ENCODE peak calls at places on chromosomes 4 and X, in five cellular contexts. One of them, this sample, is unnamed.
A peak's percentile ranks its signal among the peaks of the same experiment; 100 is the strongest.

GRCh38 chrX:16743604-16744325 is 24.4 kb downstream of the SYAP1 start:
- DNase-seq in fibroblast of lung: peak; percentile 90
- DNase-seq in neural progenitor cell: no peak
- DNase-seq in astrocyte: peak; percentile 87
- DNase-seq in Karpas-422: no peak
- DNase-seq in this sample: no peak

GRCh38 chr4:47490550-47490949 is 5.5 kb downstream of the ATP10D start:
- DNase-seq in fibroblast of lung: peak; percentile 58
- DNase-seq in neural progenitor cell: peak; percentile 50
- DNase-seq in astrocyte: peak; percentile 31
- DNase-seq in Karpas-422: peak; percentile 79
- DNase-seq in this sample: peak; percentile 72

GRCh38 chrX:130171446-130172126 is at the start of gene RAB33A:
- DNase-seq in fibroblast of lung: peak; percentile 28
- DNase-seq in neural progenitor cell: peak; percentile 56
- DNase-seq in astrocyte: no peak
- DNase-seq in Karpas-422: peak; percentile 65
- DNase-seq in this sample: peak; percentile 75

GRCh38 chr4:168475745-168476144 is 4.5 kb downstream of the DDX60L start:
- DNase-seq in fibroblast of lung: peak; percentile 24
- DNase-seq in neural progenitor cell: peak; percentile 38
- DNase-seq in astrocyte: no peak
- DNase-seq in Karpas-422: no peak
- DNase-seq in this sample: peak; percentile 74

GRCh38 chr4:98284640-98285046 is 23.5 kb downstream of the RAP1GDS1 start:
- DNase-seq in fibroblast of lung: peak; percentile 35
- DNase-seq in neural progenitor cell: peak; percentile 59
- DNase-seq in astrocyte: peak; percentile 19
- DNase-seq in Karpas-422: no peak
- DNase-seq in this sample: peak; percentile 76

GRCh38 chrX:44462851-44463250 is 79.8 kb downstream of the FUNDC1 start:
- DNase-seq in fibroblast of lung: peak; percentile 53
- DNase-seq in neural progenitor cell: no peak
- DNase-seq in astrocyte: peak; percentile 51
- DNase-seq in Karpas-422: no peak
- DNase-seq in this sample: no peak

GRCh38 chr4:10019521-10020051 is 1.7 kb downstream of the SLC2A9 start:
- DNase-seq in fibroblast of lung: no peak
- DNase-seq in neural progenitor cell: no peak
- DNase-seq in astrocyte: no peak
- DNase-seq in Karpas-422: no peak
- DNase-seq in this sample: no peak

GRCh38 chr4:102318526-102318925 is 26.8 kb downstream of the SLC39A8 start:
- DNase-seq in fibroblast of lung: no peak
- DNase-seq in neural progenitor cell: no peak
- DNase-seq in astrocyte: no peak
- DNase-seq in Karpas-422: no peak
- DNase-seq in this sample: no peak

GRCh38 chrX:49712577-49712976 is 16.8 kb upstream of the PAGE1 start:
- DNase-seq in fibroblast of lung: no peak
- DNase-seq in neural progenitor cell: no peak
- DNase-seq in astrocyte: no peak
- DNase-seq in Karpas-422: no peak
- DNase-seq in this sample: no peak

GRCh38 chrX:21958888-21959287 is 18.4 kb downstream of the SMS start:
- DNase-seq in fibroblast of lung: no peak
- DNase-seq in neural progenitor cell: no peak
- DNase-seq in astrocyte: no peak
- DNase-seq in Karpas-422: no peak
- DNase-seq in this sample: peak; percentile 4

GRCh38 chr4:86633854-86634253 is 39.7 kb downstream of the PTPN13 start:
- DNase-seq in fibroblast of lung: no peak
- DNase-seq in neural progenitor cell: no peak
- DNase-seq in astrocyte: no peak
- DNase-seq in Karpas-422: no peak
- DNase-seq in this sample: no peak

GRCh38 chr4:174244441-174244840 is 39.0 kb downstream of the FBXO8 start:
- DNase-seq in fibroblast of lung: peak; percentile 36
- DNase-seq in neural progenitor cell: no peak
- DNase-seq in astrocyte: peak; percentile 22
- DNase-seq in Karpas-422: no peak
- DNase-seq in this sample: no peak

GRCh38 chr4:180695851-180696250 is 1547.4 kb upstream of the TENM3 start:
- DNase-seq in fibroblast of lung: peak; percentile 98
- DNase-seq in neural progenitor cell: no peak
- DNase-seq in astrocyte: peak; percentile 98
- DNase-seq in Karpas-422: no peak
- DNase-seq in this sample: no peak

GRCh38 chrX:153946910-153947769 is 2.7 kb upstream of the RENBP start:
- DNase-seq in fibroblast of lung: peak; percentile 62
- DNase-seq in neural progenitor cell: peak; percentile 85
- DNase-seq in astrocyte: peak; percentile 47
- DNase-seq in Karpas-422: peak; percentile 95
- DNase-seq in this sample: peak; percentile 90

GRCh38 chr4:65845169-65845568 is 174.9 kb upstream of the EPHA5 start:
- DNase-seq in fibroblast of lung: peak; percentile 10
- DNase-seq in neural progenitor cell: no peak
- DNase-seq in astrocyte: no peak
- DNase-seq in Karpas-422: no peak
- DNase-seq in this sample: no peak

GRCh38 chr4:45078201-45078600 is 351.8 kb upstream of the GNPDA2 start:
- DNase-seq in fibroblast of lung: peak; percentile 13
- DNase-seq in neural progenitor cell: no peak
- DNase-seq in astrocyte: no peak
- DNase-seq in Karpas-422: no peak
- DNase-seq in this sample: no peak

GRCh38 chr4:183996868-183997267 is 91.8 kb downstream of the STOX2 start:
- DNase-seq in fibroblast of lung: peak; percentile 66
- DNase-seq in neural progenitor cell: no peak
- DNase-seq in astrocyte: peak; percentile 53
- DNase-seq in Karpas-422: no peak
- DNase-seq in this sample: no peak

GRCh38 chrX:148609766-148610698 is 109.6 kb downstream of the AFF2 start:
- DNase-seq in fibroblast of lung: peak; percentile 29
- DNase-seq in neural progenitor cell: peak; percentile 62
- DNase-seq in astrocyte: no peak
- DNase-seq in Karpas-422: peak; percentile 74
- DNase-seq in this sample: peak; percentile 71

GRCh38 chr4:130825283-130825682 is 1729.3 kb downstream of the C4orf33 start:
- DNase-seq in fibroblast of lung: peak; percentile 1
- DNase-seq in neural progenitor cell: no peak
- DNase-seq in astrocyte: no peak
- DNase-seq in Karpas-422: no peak
- DNase-seq in this sample: no peak

GRCh38 chrX:123590842-123591491 is 141.9 kb downstream of the THOC2 start:
- DNase-seq in fibroblast of lung: peak; percentile 59
- DNase-seq in neural progenitor cell: no peak
- DNase-seq in astrocyte: peak; percentile 49
- DNase-seq in Karpas-422: no peak
- DNase-seq in this sample: no peak

GRCh38 chr4:477686-478085 is 21.3 kb downstream of the ZNF721 start:
- DNase-seq in fibroblast of lung: no peak
- DNase-seq in neural progenitor cell: no peak
- DNase-seq in astrocyte: no peak
- DNase-seq in Karpas-422: peak; percentile 53
- DNase-seq in this sample: no peak
- H3K9me3 ChIP-seq in fibroblast of lung: no peaks in the 10 kb centered on the region
- H3K9me3 ChIP-seq in neural progenitor cell: no peaks in the 10 kb centered on the region
- H3K9me3 ChIP-seq in astrocyte: no peaks in the 10 kb centered on the region
- H3K9me3 ChIP-seq in Karpas-422: peaks cover 8% of the 10 kb centered on the region
- H3K9me3 ChIP-seq in this sample: peaks cover 6% of the 10 kb centered on the region

GRCh38 chrX:40094041-40094899 is 3.5 kb downstream of the BCOR start:
- DNase-seq in fibroblast of lung: peak; percentile 59
- DNase-seq in neural progenitor cell: peak; percentile 89
- DNase-seq in astrocyte: no peak
- DNase-seq in Karpas-422: no peak
- DNase-seq in this sample: peak; percentile 90
- H3K9ac ChIP-seq in fibroblast of lung: peak overlapping the region; percentile 53
- H3K9ac ChIP-seq in neural progenitor cell: no peak overlapping the region
- H3K9ac ChIP-seq in astrocyte: peak overlapping the region; percentile 74
- H3K9ac ChIP-seq in Karpas-422: peak overlapping the region; percentile 73
- H3K9ac ChIP-seq in this sample: peak overlapping the region; percentile 20

DNA sequence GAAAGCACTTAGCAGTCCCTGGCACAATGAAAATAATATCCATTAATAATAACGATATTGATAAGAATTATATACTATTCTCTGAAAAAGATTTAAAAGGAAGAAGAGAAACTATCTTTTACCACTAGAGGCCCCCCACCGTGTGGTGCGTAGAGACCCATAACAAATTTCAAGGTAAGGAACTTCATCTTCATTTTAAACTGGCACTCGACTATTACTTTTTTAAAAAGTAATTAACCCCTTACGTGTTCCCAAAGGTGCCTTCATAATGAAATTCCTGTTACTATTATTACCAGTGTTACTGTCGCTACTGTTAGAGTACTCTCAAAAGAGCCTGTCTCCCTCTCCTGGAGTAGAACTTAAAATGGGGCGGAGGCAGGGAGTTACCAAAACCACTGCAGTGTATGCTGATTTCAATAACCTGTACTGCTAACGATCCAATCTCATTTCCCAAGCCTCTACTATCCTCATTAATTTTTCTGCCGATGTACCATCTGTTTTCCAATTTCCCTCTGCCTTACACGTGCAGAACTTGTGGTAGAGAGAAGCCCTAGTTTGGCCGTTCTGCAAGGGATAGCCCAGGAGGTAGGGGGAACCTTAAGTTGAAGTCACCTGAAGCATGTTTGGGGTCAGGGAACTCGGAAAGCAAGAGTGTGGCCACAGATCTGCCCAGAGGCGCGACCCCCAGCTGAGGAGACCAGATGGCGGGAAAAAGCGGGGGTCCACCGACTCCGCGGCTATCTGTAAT is 813 bp upstream of the STK26 start:
- DNase-seq in fibroblast of lung: no peak
- DNase-seq in neural progenitor cell: no peak
- DNase-seq in astrocyte: no peak
- DNase-seq in Karpas-422: peak; percentile 59
- DNase-seq in this sample: no peak
- H3K4me3 ChIP-seq in fibroblast of lung: peak overlapping the region; percentile 12
- H3K4me3 ChIP-seq in neural progenitor cell: peak overlapping the region; percentile 70
- H3K4me3 ChIP-seq in astrocyte: peak overlapping the region; percentile 60
- H3K4me3 ChIP-seq in Karpas-422: peak overlapping the region; percentile 78
- H3K4me3 ChIP-seq in this sample: peak overlapping the region; percentile 91

GRCh38 chr4:116016201-116016600 is 902.8 kb upstream of the NDST4 start:
- DNase-seq in fibroblast of lung: peak; percentile 76
- DNase-seq in neural progenitor cell: no peak
- DNase-seq in astrocyte: peak; percentile 70
- DNase-seq in Karpas-422: no peak
- DNase-seq in this sample: no peak
- H3K9me3 ChIP-seq in fibroblast of lung: no peaks in the 10 kb centered on the region
- H3K9me3 ChIP-seq in neural progenitor cell: peaks cover 19% of the 10 kb centered on the region
- H3K9me3 ChIP-seq in astrocyte: peaks cover 23% of the 10 kb centered on the region
- H3K9me3 ChIP-seq in Karpas-422: peaks cover 48% of the 10 kb centered on the region
- H3K9me3 ChIP-seq in this sample: peaks cover 66% of the 10 kb centered on the region

DNA sequence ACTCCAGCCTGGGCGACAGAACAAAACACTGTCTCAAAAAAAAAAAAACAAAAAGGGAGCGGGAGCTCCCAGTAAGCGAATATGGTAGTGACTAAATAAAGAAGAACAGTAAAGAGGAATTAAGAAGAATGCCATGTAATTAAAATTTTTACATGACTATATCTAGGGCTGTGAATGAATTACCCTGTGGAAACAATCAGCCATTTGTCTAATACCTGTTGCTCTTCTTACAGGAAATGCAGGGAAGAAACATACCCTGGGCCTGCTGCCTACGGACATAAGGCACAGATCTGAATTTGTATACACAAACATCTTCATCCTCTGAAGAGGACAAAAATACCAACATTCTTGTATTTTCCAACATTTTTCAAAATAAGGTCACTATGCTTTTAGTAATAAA is 11.3 kb downstream of the WDFY3 start:
- DNase-seq in fibroblast of lung: no peak
- DNase-seq in neural progenitor cell: no peak
- DNase-seq in astrocyte: no peak
- DNase-seq in Karpas-422: no peak
- DNase-seq in this sample: no peak
- H3K9ac ChIP-seq in fibroblast of lung: no peak overlapping the region
- H3K9ac ChIP-seq in neural progenitor cell: no peak overlapping the region
- H3K9ac ChIP-seq in astrocyte: no peak overlapping the region
- H3K9ac ChIP-seq in Karpas-422: no peak overlapping the region
- H3K9ac ChIP-seq in this sample: no peak overlapping the region

DNA sequence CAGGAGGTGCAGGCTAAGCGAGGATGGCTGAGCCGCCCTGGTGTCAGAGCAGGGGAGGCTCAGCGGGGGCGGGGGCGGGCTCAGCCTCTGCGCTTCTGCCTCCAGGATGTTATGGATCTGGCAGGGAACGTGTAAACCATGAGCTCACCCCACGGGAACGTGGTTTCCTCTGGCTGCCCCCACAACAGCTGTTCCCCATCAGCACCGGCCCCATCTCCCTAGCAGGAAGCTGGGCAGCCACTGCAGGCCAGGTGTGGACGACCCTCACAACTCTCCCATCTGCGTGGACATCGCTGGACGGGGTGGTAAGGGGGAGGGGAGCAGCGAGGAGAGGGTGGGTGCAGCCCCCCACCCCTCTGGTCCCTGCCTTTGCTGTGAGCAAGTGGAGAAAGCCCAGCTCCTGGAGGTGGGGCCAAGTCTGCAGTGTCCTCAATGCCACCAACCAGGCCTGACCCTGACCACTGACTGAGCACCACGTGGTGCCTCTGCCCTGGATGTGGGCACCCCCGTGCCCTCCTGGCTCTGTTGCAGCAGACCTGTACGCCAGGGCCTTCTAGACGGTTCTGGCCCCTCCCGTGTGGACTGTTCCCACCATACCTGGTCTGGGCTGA is 28.1 kb upstream of the SPON2 start:
- DNase-seq in fibroblast of lung: peak; percentile 90
- DNase-seq in neural progenitor cell: no peak
- DNase-seq in astrocyte: peak; percentile 82
- DNase-seq in Karpas-422: no peak
- DNase-seq in this sample: peak; percentile 36
- H3K4me3 ChIP-seq in fibroblast of lung: peak overlapping the region; percentile 49
- H3K4me3 ChIP-seq in neural progenitor cell: no peak overlapping the region
- H3K4me3 ChIP-seq in astrocyte: no peak overlapping the region
- H3K4me3 ChIP-seq in Karpas-422: peak overlapping the region; percentile 63
- H3K4me3 ChIP-seq in this sample: no peak overlapping the region

GRCh38 chrX:55714111-55714510 is 3.4 kb upstream of the RRAGB start:
- DNase-seq in fibroblast of lung: no peak
- DNase-seq in neural progenitor cell: no peak
- DNase-seq in astrocyte: no peak
- DNase-seq in Karpas-422: no peak
- DNase-seq in this sample: no peak

GRCh38 chrX:55713635-55714034 is 3.9 kb upstream of the RRAGB start:
- DNase-seq in fibroblast of lung: no peak
- DNase-seq in neural progenitor cell: no peak
- DNase-seq in astrocyte: no peak
- DNase-seq in Karpas-422: no peak
- DNase-seq in this sample: no peak

GRCh38 chrX:55709735-55710134 is 7.8 kb upstream of the RRAGB start:
- DNase-seq in fibroblast of lung: no peak
- DNase-seq in neural progenitor cell: peak; percentile 13
- DNase-seq in astrocyte: peak; percentile 10
- DNase-seq in Karpas-422: peak; percentile 56
- DNase-seq in this sample: no peak

GRCh38 chrX:55715847-55716246 is 1.7 kb upstream of the RRAGB start:
- DNase-seq in fibroblast of lung: no peak
- DNase-seq in neural progenitor cell: no peak
- DNase-seq in astrocyte: no peak
- DNase-seq in Karpas-422: peak; percentile 82
- DNase-seq in this sample: peak; percentile 58

GRCh38 chrX:55710701-55711100 is 6.8 kb upstream of the RRAGB start:
- DNase-seq in fibroblast of lung: peak; percentile 48
- DNase-seq in neural progenitor cell: no peak
- DNase-seq in astrocyte: peak; percentile 38
- DNase-seq in Karpas-422: no peak
- DNase-seq in this sample: no peak
- H3K9me3 ChIP-seq in fibroblast of lung: no peaks in the 10 kb centered on the region
- H3K9me3 ChIP-seq in neural progenitor cell: peaks cover 8% of the 10 kb centered on the region
- H3K9me3 ChIP-seq in astrocyte: no peaks in the 10 kb centered on the region
- H3K9me3 ChIP-seq in Karpas-422: peaks cover 5% of the 10 kb centered on the region
- H3K9me3 ChIP-seq in this sample: peaks cover 17% of the 10 kb centered on the region